ENCODE peak calls at places on chromosomes 7 and 10, in nine cellular contexts. One of them, this sample, is unnamed.

GRCh38 chr10:95560288-95561199 is 627 bp downstream of the SORBS1 start:
- DNase-seq in A549: no peak
- DNase-seq in heart right ventricle: peak; percentile 47
- DNase-seq in right lobe of liver: peak; percentile 73
- DNase-seq in nephron progenitor cell: peak; percentile 45
- DNase-seq in fibroblast of the aortic adventitia: peak; percentile 37
- DNase-seq in CD4-positive, alpha-beta T cell: peak; percentile 24
- DNase-seq in AG09309: no peak
- DNase-seq in HFF-Myc: no peak
- DNase-seq in this sample: peak; percentile 13

GRCh38 chr10:74880041-74880440 is 53.6 kb downstream of the KAT6B start:
- DNase-seq in A549: no peak
- DNase-seq in heart right ventricle: no peak
- DNase-seq in right lobe of liver: no peak
- DNase-seq in nephron progenitor cell: no peak
- DNase-seq in fibroblast of the aortic adventitia: no peak
- DNase-seq in CD4-positive, alpha-beta T cell: no peak
- DNase-seq in AG09309: no peak
- DNase-seq in HFF-Myc: no peak
- DNase-seq in this sample: no peak

GRCh38 chr10:50618624-50619023 is 5.1 kb downstream of the SGMS1 start:
- DNase-seq in A549: no peak
- DNase-seq in heart right ventricle: no peak
- DNase-seq in right lobe of liver: no peak
- DNase-seq in nephron progenitor cell: no peak
- DNase-seq in fibroblast of the aortic adventitia: no peak
- DNase-seq in CD4-positive, alpha-beta T cell: no peak
- DNase-seq in AG09309: no peak
- DNase-seq in HFF-Myc: no peak
- DNase-seq in this sample: no peak

GRCh38 chr10:521844-522243 is 167.6 kb downstream of the DIP2C start:
- DNase-seq in A549: no peak
- DNase-seq in heart right ventricle: no peak
- DNase-seq in right lobe of liver: peak; percentile 37
- DNase-seq in nephron progenitor cell: no peak
- DNase-seq in fibroblast of the aortic adventitia: no peak
- DNase-seq in CD4-positive, alpha-beta T cell: no peak
- DNase-seq in AG09309: no peak
- DNase-seq in HFF-Myc: no peak
- DNase-seq in this sample: no peak

GRCh38 chr7:41762641-41763040 is 59.8 kb upstream of the INHBA start:
- DNase-seq in A549: no peak
- DNase-seq in heart right ventricle: no peak
- DNase-seq in right lobe of liver: no peak
- DNase-seq in nephron progenitor cell: no peak
- DNase-seq in fibroblast of the aortic adventitia: no peak
- DNase-seq in CD4-positive, alpha-beta T cell: no peak
- DNase-seq in AG09309: no peak
- DNase-seq in HFF-Myc: no peak
- DNase-seq in this sample: no peak

GRCh38 chr10:78547397-78547796 is 513.7 kb downstream of the RPS24 start:
- DNase-seq in A549: no peak
- DNase-seq in heart right ventricle: no peak
- DNase-seq in right lobe of liver: no peak
- DNase-seq in nephron progenitor cell: no peak
- DNase-seq in fibroblast of the aortic adventitia: no peak
- DNase-seq in CD4-positive, alpha-beta T cell: no peak
- DNase-seq in AG09309: no peak
- DNase-seq in HFF-Myc: no peak
- DNase-seq in this sample: no peak

GRCh38 chr10:124303662-124304418 is 114.9 kb downstream of the OAT start:
- DNase-seq in A549: no peak
- DNase-seq in heart right ventricle: no peak
- DNase-seq in right lobe of liver: no peak
- DNase-seq in nephron progenitor cell: no peak
- DNase-seq in fibroblast of the aortic adventitia: no peak
- DNase-seq in CD4-positive, alpha-beta T cell: no peak
- DNase-seq in AG09309: no peak
- DNase-seq in HFF-Myc: no peak
- DNase-seq in this sample: no peak

GRCh38 chr10:51832652-51833383 is 133.4 kb upstream of the CSTF2T start:
- DNase-seq in A549: peak; percentile 57
- DNase-seq in heart right ventricle: no peak
- DNase-seq in right lobe of liver: no peak
- DNase-seq in nephron progenitor cell: no peak
- DNase-seq in fibroblast of the aortic adventitia: peak; percentile 68
- DNase-seq in CD4-positive, alpha-beta T cell: no peak
- DNase-seq in AG09309: peak; percentile 21
- DNase-seq in HFF-Myc: peak; percentile 6
- DNase-seq in this sample: no peak

GRCh38 chr7:13850185-13850752 is 139.2 kb downstream of the ETV1 start:
- DNase-seq in A549: peak; percentile 31
- DNase-seq in heart right ventricle: no peak
- DNase-seq in right lobe of liver: no peak
- DNase-seq in nephron progenitor cell: no peak
- DNase-seq in fibroblast of the aortic adventitia: peak; percentile 95
- DNase-seq in CD4-positive, alpha-beta T cell: peak; percentile 12
- DNase-seq in AG09309: peak; percentile 100
- DNase-seq in HFF-Myc: peak; percentile 99
- DNase-seq in this sample: no peak

DNA sequence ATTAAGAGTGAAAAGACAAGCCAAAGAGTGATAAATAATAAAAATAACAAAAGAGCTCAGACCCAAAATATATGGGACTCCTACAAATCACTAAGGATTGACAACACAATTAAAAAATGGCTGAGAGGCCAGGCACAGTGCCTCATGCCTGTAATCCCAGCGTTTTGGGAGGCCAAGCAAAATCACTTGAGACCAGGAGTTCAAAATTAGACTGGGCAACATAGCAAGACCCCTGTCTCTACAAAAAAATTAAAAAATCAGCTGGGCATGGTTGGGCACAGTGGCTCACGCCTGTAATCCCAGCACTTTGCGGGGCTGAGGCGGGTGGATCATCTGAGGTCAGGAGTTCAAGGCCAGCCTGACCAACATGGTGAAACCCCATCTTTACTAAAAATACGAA is 137.3 kb downstream of the IDE start:
- DNase-seq in A549: no peak
- DNase-seq in heart right ventricle: no peak
- DNase-seq in right lobe of liver: no peak
- DNase-seq in nephron progenitor cell: no peak
- DNase-seq in fibroblast of the aortic adventitia: no peak
- DNase-seq in CD4-positive, alpha-beta T cell: no peak
- DNase-seq in AG09309: no peak
- DNase-seq in HFF-Myc: no peak
- DNase-seq in this sample: no peak
- TF ChIP-seq CTCF in A549: no peak
- TF ChIP-seq CTCF in heart right ventricle: no peak
- TF ChIP-seq CTCF in right lobe of liver: no peak
- TF ChIP-seq CTCF in nephron progenitor cell: no peak
- TF ChIP-seq CTCF in fibroblast of the aortic adventitia: no peak
- TF ChIP-seq CTCF in CD4-positive, alpha-beta T cell: no peak
- TF ChIP-seq CTCF in AG09309: no peak
- TF ChIP-seq CTCF in HFF-Myc: no peak
- TF ChIP-seq CTCF in this sample: no peak

GRCh38 chr7:17651926-17652385 is 288.3 kb downstream of the SNX13 start:
- DNase-seq in A549: peak; percentile 37
- DNase-seq in heart right ventricle: no peak
- DNase-seq in right lobe of liver: no peak
- DNase-seq in nephron progenitor cell: no peak
- DNase-seq in fibroblast of the aortic adventitia: peak; percentile 98
- DNase-seq in CD4-positive, alpha-beta T cell: no peak
- DNase-seq in AG09309: peak; percentile 90
- DNase-seq in HFF-Myc: peak; percentile 67
- DNase-seq in this sample: no peak
- TF ChIP-seq CTCF in A549: peak; percentile 4
- TF ChIP-seq CTCF in heart right ventricle: no peak
- TF ChIP-seq CTCF in right lobe of liver: no peak
- TF ChIP-seq CTCF in nephron progenitor cell: no peak
- TF ChIP-seq CTCF in fibroblast of the aortic adventitia: peak; percentile 67
- TF ChIP-seq CTCF in CD4-positive, alpha-beta T cell: no peak
- TF ChIP-seq CTCF in AG09309: peak; percentile 40
- TF ChIP-seq CTCF in HFF-Myc: no peak
- TF ChIP-seq CTCF in this sample: no peak

DNA sequence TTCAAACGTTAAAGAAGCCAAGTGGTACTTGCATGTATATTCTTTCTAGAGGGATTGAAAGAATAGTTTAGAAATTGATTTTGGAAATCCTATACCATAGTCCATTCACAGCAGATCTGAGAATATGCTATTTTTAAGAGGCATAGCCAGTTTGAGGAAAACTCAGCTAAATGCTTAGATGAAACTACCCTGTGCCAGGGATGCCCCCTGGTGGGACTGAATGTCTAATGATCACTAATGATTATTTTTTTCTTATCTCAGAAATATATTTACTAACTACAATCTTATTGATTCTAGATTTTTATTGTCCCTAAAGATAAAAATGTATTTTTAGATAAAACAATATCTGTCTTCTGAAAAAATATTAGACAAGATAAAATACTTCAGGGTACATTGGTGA is 844.9 kb upstream of the PHF14 start:
- DNase-seq in A549: no peak
- DNase-seq in heart right ventricle: no peak
- DNase-seq in right lobe of liver: no peak
- DNase-seq in nephron progenitor cell: peak; percentile 12
- DNase-seq in fibroblast of the aortic adventitia: no peak
- DNase-seq in CD4-positive, alpha-beta T cell: no peak
- DNase-seq in AG09309: no peak
- DNase-seq in HFF-Myc: no peak
- DNase-seq in this sample: peak; percentile 18
- TF ChIP-seq CTCF in A549: no peak
- TF ChIP-seq CTCF in heart right ventricle: no peak
- TF ChIP-seq CTCF in right lobe of liver: peak; percentile 47
- TF ChIP-seq CTCF in nephron progenitor cell: peak; percentile 44
- TF ChIP-seq CTCF in fibroblast of the aortic adventitia: no peak
- TF ChIP-seq CTCF in CD4-positive, alpha-beta T cell: no peak
- TF ChIP-seq CTCF in AG09309: no peak
- TF ChIP-seq CTCF in HFF-Myc: peak; percentile 2
- TF ChIP-seq CTCF in this sample: peak; percentile 64

GRCh38 chr7:19621740-19622139 is 87.1 kb downstream of the POLR1F start:
- DNase-seq in A549: no peak
- DNase-seq in heart right ventricle: no peak
- DNase-seq in right lobe of liver: no peak
- DNase-seq in nephron progenitor cell: no peak
- DNase-seq in fibroblast of the aortic adventitia: no peak
- DNase-seq in CD4-positive, alpha-beta T cell: no peak
- DNase-seq in AG09309: no peak
- DNase-seq in HFF-Myc: no peak
- DNase-seq in this sample: no peak
- TF ChIP-seq CTCF in A549: no peak
- TF ChIP-seq CTCF in heart right ventricle: no peak
- TF ChIP-seq CTCF in right lobe of liver: no peak
- TF ChIP-seq CTCF in nephron progenitor cell: no peak
- TF ChIP-seq CTCF in fibroblast of the aortic adventitia: no peak
- TF ChIP-seq CTCF in CD4-positive, alpha-beta T cell: no peak
- TF ChIP-seq CTCF in AG09309: peak; percentile 27
- TF ChIP-seq CTCF in HFF-Myc: no peak
- TF ChIP-seq CTCF in this sample: no peak

GRCh38 chr10:49408437-49409306 is 12.8 kb upstream of the DRGX start:
- DNase-seq in A549: no peak
- DNase-seq in heart right ventricle: no peak
- DNase-seq in right lobe of liver: no peak
- DNase-seq in nephron progenitor cell: no peak
- DNase-seq in fibroblast of the aortic adventitia: peak; percentile 2
- DNase-seq in CD4-positive, alpha-beta T cell: no peak
- DNase-seq in AG09309: no peak
- DNase-seq in HFF-Myc: no peak
- DNase-seq in this sample: no peak
- TF ChIP-seq CTCF in A549: no peak
- TF ChIP-seq CTCF in heart right ventricle: no peak
- TF ChIP-seq CTCF in right lobe of liver: no peak
- TF ChIP-seq CTCF in nephron progenitor cell: no peak
- TF ChIP-seq CTCF in fibroblast of the aortic adventitia: peak; percentile 36
- TF ChIP-seq CTCF in CD4-positive, alpha-beta T cell: no peak
- TF ChIP-seq CTCF in AG09309: peak; percentile 51
- TF ChIP-seq CTCF in HFF-Myc: peak; percentile 57
- TF ChIP-seq CTCF in this sample: no peak

This sample was measured in neural crest cell.